ENCODE peak calls at places on chromosomes 7 and 10, in seven cellular contexts. P, F, O, X, B, A and L are unnamed samples.

GRCh38 chr7:89029864-89030263 is 234.3 kb upstream of the TEX47 start:
- DNase-seq in B (no peak), P (no peak), A (no peak), O (no peak), X (no peak), F (no peak), L (no peak)

GRCh38 chr7:69598081-69598486 is at the start of gene AUTS2:
- DNase-seq in P (peak), O (peak), B (peak), A (peak), X (peak), F (peak), L (peak)

GRCh38 chr10:485776-486572 is 203.5 kb downstream of the DIP2C start:
- DNase-seq in A (no peak), F (no peak), B (no peak), X (peak), O (peak), P (no peak), L (no peak)

GRCh38 chr10:128843972-128844371 is 623.1 kb upstream of the MGMT start:
- DNase-seq in B (no peak), X (no peak), F (no peak), O (no peak), A (no peak), P (peak), L (no peak)

GRCh38 chr10:44981172-44982113 is 2.8 kb upstream of the DEPP1 start:
- DNase-seq in O (no peak), P (no peak), F (peak), B (peak), X (no peak), A (no peak), L (peak)

GRCh38 chr10:115985696-115986095 is 287.3 kb downstream of the GFRA1 start:
- DNase-seq in A (no peak), F (peak), P (no peak), X (no peak), B (peak), O (no peak), L (no peak)

GRCh38 chr7:129008645-129009414 is 46.1 kb downstream of the TNPO3 start:
- DNase-seq in B (no peak), O (no peak), X (no peak), P (no peak), F (no peak), A (no peak), L (no peak)

GRCh38 chr7:49174396-49174795 is 250.0 kb downstream of the CDC14C start:
- DNase-seq in P (no peak), A (no peak), B (no peak), O (no peak), F (no peak), X (no peak), L (no peak)

GRCh38 chr10:14653271-14654161 is 121.2 kb downstream of the FAM107B start:
- DNase-seq in B (peak), P (peak), O (no peak), F (peak), X (peak), A (peak), L (peak)

GRCh38 chr10:97066877-97067555 is 118.7 kb downstream of the SLIT1 start:
- DNase-seq in X (no peak), F (no peak), O (no peak), P (no peak), A (no peak), B (no peak), L (no peak)

DNA sequence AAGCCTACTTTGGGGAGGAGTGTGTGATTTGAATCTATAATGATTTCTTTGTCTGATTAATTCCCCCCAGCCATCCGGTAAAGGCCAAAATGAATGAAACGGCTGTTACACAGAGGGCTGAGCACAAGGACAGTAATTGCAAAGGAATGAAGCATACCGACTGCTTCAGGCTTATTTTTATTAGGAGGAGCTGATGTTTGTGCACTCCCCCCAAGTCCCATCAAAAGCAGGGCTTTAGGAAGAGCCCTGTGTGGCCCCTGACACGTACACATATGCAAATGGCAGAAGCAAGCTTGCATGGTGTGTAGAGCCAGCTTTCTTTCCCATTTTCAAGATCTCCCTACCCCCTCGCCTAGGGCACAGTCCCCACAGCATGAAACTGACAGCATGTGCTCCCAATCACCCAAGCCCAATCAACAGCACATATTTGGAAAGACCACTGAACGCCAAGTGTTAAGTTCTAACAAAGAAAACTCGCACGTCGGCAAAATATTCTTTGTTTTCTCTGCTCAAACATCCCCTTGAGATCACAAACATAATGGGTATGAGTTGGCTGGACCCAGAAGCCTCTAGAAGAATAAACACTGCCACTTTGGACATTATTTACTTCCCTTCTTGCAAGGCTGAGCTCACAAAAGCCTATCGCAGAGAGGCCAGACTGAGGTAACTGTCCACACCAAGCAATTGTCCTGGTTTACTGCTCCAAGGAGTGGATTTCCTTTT is 143.0 kb downstream of the CUBN start:
- DNase-seq in F (peak), P (no peak), X (no peak), B (peak), O (no peak), A (no peak), L (no peak)
- H3K9ac ChIP-seq in F (peak), P (no peak), X (no peak), B (peak), O (no peak), A (no peak), L (no peak)

GRCh38 chr7:28433039-28433438 is 20.7 kb downstream of the CREB5 start:
- DNase-seq in X (no peak), A (no peak), P (no peak), O (no peak), B (no peak), F (no peak), L (no peak)

GRCh38 chr7:28430626-28431025 is 18.3 kb downstream of the CREB5 start:
- DNase-seq in A (no peak), P (peak), O (peak), X (no peak), B (no peak), F (no peak), L (no peak)

GRCh38 chr7:28434510-28434909 is 22.2 kb downstream of the CREB5 start:
- DNase-seq in O (no peak), P (no peak), A (no peak), B (no peak), X (no peak), F (no peak), L (no peak)

GRCh38 chr7:28433604-28434254 is 21.4 kb downstream of the CREB5 start:
- DNase-seq in F (peak), A (peak), X (peak), O (peak), P (peak), B (peak), L (no peak)

DNA sequence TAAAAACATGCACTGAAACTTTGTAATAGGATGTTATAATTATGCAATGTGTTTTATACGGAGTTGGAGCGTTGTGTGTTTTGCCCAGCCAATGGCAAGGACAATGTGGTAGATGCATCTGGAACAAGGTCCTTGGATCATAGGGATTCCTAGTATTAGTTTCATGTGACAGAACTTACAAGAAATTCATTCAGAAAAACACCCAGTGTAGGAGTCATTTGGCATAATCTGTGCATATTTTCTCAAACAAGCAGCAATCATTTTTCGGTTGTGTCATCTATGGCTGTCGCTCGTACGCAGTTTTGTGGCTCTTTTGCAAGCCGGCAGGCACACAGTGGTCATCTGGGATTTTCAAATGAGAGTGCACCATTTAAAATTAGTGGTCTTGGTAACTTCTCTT is 19.8 kb downstream of the CREB5 start:
- DNase-seq in O (peak), F (no peak), X (no peak), B (no peak), A (no peak), P (no peak), L (no peak)
- H3K4me2 ChIP-seq in O (no peak), F (no peak), X (no peak), B (no peak), A (no peak), P (no peak), L (no peak)

GRCh38 chr7:108613949-108614381 is 44.3 kb downstream of the DNAJB9 start:
- DNase-seq in A (no peak), O (no peak), F (no peak), X (no peak), P (no peak), B (no peak), L (no peak)
- H2AK5ac ChIP-seq in A (no peak), O (no peak), F (no peak), X (no peak), P (no peak), B (no peak), L (no peak)

GRCh38 chr7:974172-974571 is 1.2 kb downstream of the COX19 start:
- DNase-seq in P (no peak), X (no peak), B (peak), O (no peak), F (no peak), A (no peak), L (peak)
- H3K9ac ChIP-seq in P (peak), X (no peak), B (peak), O (peak), F (peak), A (no peak), L (no peak)

DNA sequence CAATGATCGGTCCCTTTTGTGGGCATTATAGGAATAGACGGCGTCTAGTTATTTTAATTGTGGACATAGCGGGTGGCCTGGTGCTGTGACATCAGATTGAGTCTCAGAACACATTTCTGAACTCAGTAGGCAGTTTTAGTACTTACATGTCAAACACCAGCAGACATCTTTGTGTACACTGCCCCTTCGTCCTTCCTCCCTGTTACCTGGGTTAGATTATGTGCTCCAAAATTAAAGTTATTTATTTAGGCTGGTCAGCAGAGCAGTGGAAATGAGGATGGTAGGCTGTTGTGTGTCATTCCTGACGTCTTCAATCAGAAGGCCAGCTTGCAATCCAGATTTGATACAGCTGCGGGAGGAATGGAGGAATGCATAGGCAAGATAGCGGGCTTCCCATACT is 3.7 kb downstream of the TCF7L2 start:
- DNase-seq in B (peak), F (peak), P (no peak), A (no peak), O (no peak), X (no peak), L (peak)
- H3K4me2 ChIP-seq in B (peak), F (peak), P (peak), A (peak), O (peak), X (peak), L (peak)

GRCh38 chr10:103019426-103019825 is 101.3 kb downstream of the CNNM2 start:
- DNase-seq in F (no peak), B (no peak), X (no peak), P (no peak), O (no peak), A (no peak), L (no peak)
- H2AK5ac ChIP-seq in F (no peak), B (no peak), X (no peak), P (no peak), O (no peak), A (no peak), L (no peak)

GRCh38 chr10:122463466-122464157 is 2.3 kb downstream of the HTRA1 start:
- DNase-seq in B (no peak), A (no peak), P (no peak), F (no peak), X (no peak), O (peak), L (no peak)
- H3K9ac ChIP-seq in B (peak), A (no peak), P (no peak), F (no peak), X (no peak), O (no peak), L (no peak)

GRCh38 chr10:78021201-78021600 is 8.1 kb downstream of the POLR3A start:
- DNase-seq in F (no peak), O (no peak), P (no peak), A (no peak), B (no peak), X (no peak), L (no peak)
- H3K4me2 ChIP-seq in F (no peak), O (no peak), P (no peak), A (no peak), B (no peak), X (no peak), L (no peak)

DNA sequence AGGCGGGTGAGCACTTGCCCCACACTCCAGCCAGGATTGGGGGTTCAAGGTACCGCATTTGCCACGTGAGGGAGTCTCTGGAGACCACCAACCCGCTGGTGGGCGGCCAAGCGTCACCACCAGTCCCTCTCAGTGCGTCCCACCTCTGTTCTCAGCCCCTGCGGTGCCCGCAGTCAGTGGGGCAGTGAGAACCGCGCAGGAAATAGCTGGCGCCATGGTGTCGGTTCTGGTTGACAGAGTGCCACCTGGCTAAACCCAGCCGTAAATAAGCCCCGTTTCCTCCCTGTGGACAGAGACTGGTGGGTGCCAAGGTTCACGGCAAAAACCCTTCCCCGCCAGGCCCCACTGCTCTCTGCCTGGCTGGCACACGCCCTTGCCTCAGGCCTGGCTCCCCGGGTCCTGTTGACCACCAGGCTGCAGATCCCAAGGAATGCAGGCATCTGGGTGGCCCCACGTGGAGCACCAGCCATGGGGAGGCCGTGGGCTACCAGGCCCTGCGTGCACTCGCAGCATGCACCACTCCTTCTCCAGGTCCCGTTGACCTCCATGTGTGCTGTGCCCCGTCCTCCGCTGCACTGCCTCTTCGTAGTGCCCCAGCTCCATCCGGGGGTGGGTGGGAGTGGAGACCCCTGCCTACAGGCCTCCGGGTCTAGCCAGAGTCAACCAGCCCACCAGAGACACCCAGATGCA is 140.0 kb downstream of the LHPP start:
- DNase-seq in F (no peak), A (no peak), P (no peak), O (no peak), B (no peak), X (no peak), L (no peak)
- H2AK5ac ChIP-seq in F (no peak), A (peak), P (no peak), O (no peak), B (no peak), X (no peak), L (no peak)

GRCh38 chr10:21281765-21282484 is 243.6 kb downstream of the SKIDA1 start:
- DNase-seq in B (no peak), A (no peak), O (peak), X (peak), P (peak), F (no peak), L (peak)

GRCh38 chr10:21278491-21279216 is 246.8 kb downstream of the SKIDA1 start:
- DNase-seq in F (peak), A (peak), P (peak), X (peak), O (peak), B (peak), L (peak)

GRCh38 chr10:21281173-21281572 is 244.3 kb downstream of the SKIDA1 start:
- DNase-seq in F (no peak), X (no peak), O (no peak), B (no peak), A (no peak), P (peak), L (no peak)

GRCh38 chr10:21279217-21279575 is 246.3 kb downstream of the SKIDA1 start:
- DNase-seq in X (no peak), P (peak), O (no peak), B (no peak), A (no peak), F (no peak), L (no peak)

GRCh38 chr10:21280037-21280436 is 245.4 kb downstream of the SKIDA1 start:
- DNase-seq in P (no peak), O (no peak), A (no peak), F (no peak), B (no peak), X (no peak), L (no peak)
- H3K9ac ChIP-seq in P (peak), O (no peak), A (no peak), F (no peak), B (no peak), X (no peak), L (peak)